ENCODE peak calls at places on chromosomes 11 and 22, in five cellular contexts. I is IMR-90, Q is GM12878, E is K562, Z is HepG2. T is an unnamed sample.

GRCh38 chr11:64767344-64768299 is 7.8 kb upstream of the PYGM start:
- DNase-seq in I (peak; percentile 60), Q (no peak), E (peak; percentile 47), Z (peak; percentile 67), T (no peak)

GRCh38 chr11:65672982-65673381 is 10.3 kb upstream of the RELA start:
- DNase-seq in I (no peak), Q (no peak), E (no peak), Z (no peak), T (no peak)

GRCh38 chr11:19447150-19447566 is 206.4 kb upstream of the E2F8 start:
- DNase-seq in I (peak; percentile 60), Q (no peak), E (no peak), Z (no peak), T (no peak)

GRCh38 chr22:48079505-48080295 is 1317.2 kb downstream of the TBC1D22A start:
- DNase-seq in I (no peak), Q (no peak), E (no peak), Z (no peak), T (no peak)

GRCh38 chr11:75771646-75772410 is 3.2 kb downstream of the DGAT2 start:
- DNase-seq in I (peak; percentile 85), Q (no peak), E (no peak), Z (no peak), T (peak; percentile 12)

GRCh38 chr11:1828542-1828941 is 6.2 kb upstream of the SYT8 start:
- DNase-seq in I (no peak), Q (no peak), E (no peak), Z (no peak), T (no peak)

GRCh38 chr11:43922295-43922648 is 20.2 kb upstream of the C11orf96 start:
- DNase-seq in I (peak; percentile 31), Q (no peak), E (no peak), Z (no peak), T (no peak)

GRCh38 chr11:1486054-1486825 is at the start of gene MOB2:
- DNase-seq in I (peak; percentile 4), Q (no peak), E (peak; percentile 33), Z (no peak), T (no peak)

GRCh38 chr11:128777369-128778011 is 83.6 kb downstream of the FLI1 start:
- DNase-seq in I (no peak), Q (no peak), E (no peak), Z (no peak), T (no peak)

GRCh38 chr11:2580444-2581050 is 119.2 kb downstream of the KCNQ1OT1 start:
- DNase-seq in I (no peak), Q (no peak), E (no peak), Z (no peak), T (no peak)

GRCh38 chr11:1864831-1865665 is 12.2 kb downstream of the LSP1 start:
- DNase-seq in I (no peak), Q (no peak), E (no peak), Z (no peak), T (no peak)

GRCh38 chr22:49527611-49528419 is 299.9 kb downstream of the BRD1 start:
- DNase-seq in I (no peak), Q (no peak), E (no peak), Z (no peak), T (no peak)

GRCh38 chr22:27875951-27876350 is 43.1 kb downstream of the PITPNB start:
- DNase-seq in I (no peak), Q (no peak), E (no peak), Z (no peak), T (no peak)

GRCh38 chr22:36453855-36454378 is 27.5 kb downstream of the TXN2 start:
- DNase-seq in I (no peak), Q (no peak), E (no peak), Z (no peak), T (no peak)

GRCh38 chr11:114745150-114745671 is 66.9 kb downstream of the NXPE2 start:
- DNase-seq in I (no peak), Q (no peak), E (no peak), Z (no peak), T (no peak)

GRCh38 chr11:114183041-114183511 is 113.1 kb upstream of the NNMT start:
- DNase-seq in I (no peak), Q (no peak), E (peak; percentile 29), Z (no peak), T (no peak)

GRCh38 chr22:19795617-19796008 is 35.0 kb downstream of the TBX1 start:
- DNase-seq in I (peak; percentile 34), Q (no peak), E (no peak), Z (no peak), T (no peak)

GRCh38 chr22:29946220-29946619 is 63.2 kb downstream of the MTMR3 start:
- DNase-seq in I (no peak), Q (no peak), E (peak; percentile 13), Z (no peak), T (no peak)

GRCh38 chr11:109845437-109845836 is 247.8 kb upstream of the ZC3H12C start:
- DNase-seq in I (no peak), Q (no peak), E (no peak), Z (no peak), T (no peak)

GRCh38 chr11:128208329-128209220 is 378.8 kb downstream of the ETS1 start:
- DNase-seq in I (peak; percentile 93), Q (no peak), E (no peak), Z (no peak), T (peak; percentile 18)

GRCh38 chr11:13949876-13950275 is 12.6 kb upstream of the SPON1 start:
- DNase-seq in I (no peak), Q (no peak), E (no peak), Z (no peak), T (no peak)

GRCh38 chr11:66291706-66292542 is at the start of gene TMEM151A:
- DNase-seq in I (no peak), Q (no peak), E (peak; percentile 35), Z (no peak), T (no peak)

GRCh38 chr11:122746050-122746478 is 90.5 kb downstream of the UBASH3B start:
- DNase-seq in I (no peak), Q (peak; percentile 87), E (no peak), Z (no peak), T (no peak)

GRCh38 chr11:19711911-19712280 is 741 bp upstream of the NAV2 start:
- DNase-seq in I (no peak), Q (no peak), E (peak; percentile 15), Z (no peak), T (no peak)

GRCh38 chr11:119888119-119888518 is 159.1 kb upstream of the NECTIN1 start:
- DNase-seq in I (no peak), Q (no peak), E (no peak), Z (no peak), T (no peak)

GRCh38 chr11:15216678-15217077 is 102.0 kb downstream of the INSC start:
- DNase-seq in I (no peak), Q (no peak), E (peak; percentile 43), Z (no peak), T (no peak)

GRCh38 chr11:2868604-2869526 is 16.7 kb downstream of the CDKN1C start:
- DNase-seq in I (no peak), Q (no peak), E (peak; percentile 40), Z (no peak), T (no peak)

GRCh38 chr11:35478411-35479139 is 46.8 kb downstream of the PAMR1 start:
- DNase-seq in I (no peak), Q (no peak), E (no peak), Z (no peak), T (no peak)

GRCh38 chr11:35473975-35474374 is 51.4 kb downstream of the PAMR1 start:
- DNase-seq in I (no peak), Q (no peak), E (no peak), Z (no peak), T (no peak)

GRCh38 chr11:35483131-35483800 is 42.1 kb downstream of the PAMR1 start:
- DNase-seq in I (peak; percentile 79), Q (no peak), E (no peak), Z (no peak), T (no peak)

GRCh38 chr11:35474677-35475076 is 50.7 kb downstream of the PAMR1 start:
- DNase-seq in I (no peak), Q (no peak), E (no peak), Z (no peak), T (no peak)

GRCh38 chr11:35477871-35478270 is 47.5 kb downstream of the PAMR1 start:
- DNase-seq in I (no peak), Q (no peak), E (no peak), Z (no peak), T (no peak)
- H3K4me3 ChIP-seq in I (no peak overlapping the region), Q (no peak overlapping the region), E (no peak overlapping the region), Z (no peak overlapping the region), T (no peak overlapping the region)

GRCh38 chr11:77082838-77083552 is 16.2 kb downstream of the CAPN5 start:
- DNase-seq in I (peak; percentile 38), Q (no peak), E (no peak), Z (no peak), T (no peak)
- TF ChIP-seq BHLHE40 in I (no peak), Q (no peak), E (no peak), Z (no peak), T (no peak)

GRCh38 chr22:42928969-42929837 is 72.1 kb upstream of the ARFGAP3 start:
- DNase-seq in I (no peak), Q (peak; percentile 61), E (no peak), Z (peak; percentile 73), T (no peak)
- H3K4me1 ChIP-seq in I (peaks cover 30% of the 10 kb centered on the region), Q (peaks cover 74% of the 10 kb centered on the region), E (peaks cover 15% of the 10 kb centered on the region), Z (peaks cover 80% of the 10 kb centered on the region), T (peaks cover 83% of the 10 kb centered on the region)

DNA sequence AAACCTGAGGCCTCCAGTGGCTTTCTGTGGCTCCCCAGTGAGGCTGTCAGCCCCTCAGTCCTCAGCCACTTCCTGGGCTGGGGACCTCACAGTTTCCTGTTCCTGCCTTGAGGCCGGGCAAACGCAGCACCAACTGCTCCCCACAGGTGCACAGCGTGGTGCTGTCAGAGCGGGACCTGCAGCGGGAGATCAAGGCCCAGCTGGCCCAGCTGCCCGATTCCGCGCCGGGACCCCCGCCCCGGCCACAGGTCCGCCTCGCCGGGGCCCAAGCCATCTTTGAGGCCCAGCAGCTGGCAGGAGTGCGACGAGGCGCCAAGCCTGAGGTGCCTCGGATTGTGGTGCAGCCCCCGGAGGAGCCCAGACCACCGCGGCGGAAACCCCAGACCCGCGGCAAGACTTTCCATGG is 5.4 kb downstream of the TBC1D10C start:
- DNase-seq in I (no peak), Q (no peak), E (no peak), Z (no peak), T (no peak)
- H3K4me3 ChIP-seq in I (no peak overlapping the region), Q (peak overlapping the region; percentile 48), E (no peak overlapping the region), Z (no peak overlapping the region), T (no peak overlapping the region)

DNA sequence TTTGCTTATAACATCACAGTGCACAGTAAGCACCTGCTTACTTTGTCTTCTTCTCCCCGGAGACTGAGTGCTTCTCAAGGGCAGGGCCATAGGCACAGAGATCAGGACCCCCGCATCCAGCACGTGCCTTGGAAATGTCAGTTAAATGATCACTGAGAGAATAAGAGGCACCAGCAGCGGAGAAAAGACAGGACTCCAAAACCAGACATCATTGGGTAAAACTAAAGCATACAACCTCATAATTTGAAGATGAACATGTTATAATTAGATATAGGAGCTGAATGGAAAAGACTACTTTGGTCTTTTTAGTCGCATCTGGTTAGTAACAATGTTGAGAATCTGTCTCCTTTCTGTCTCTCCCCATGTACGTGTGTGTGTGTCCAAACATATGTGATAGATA is 1279.9 kb downstream of the LRRC4C start:
- DNase-seq in I (no peak), Q (no peak), E (no peak), Z (no peak), T (no peak)
- TF ChIP-seq BHLHE40 in I (no peak), Q (no peak), E (no peak), Z (no peak), T (no peak)

GRCh38 chr11:384511-384910 is 9.5 kb upstream of the PKP3 start:
- DNase-seq in I (no peak), Q (no peak), E (no peak), Z (no peak), T (no peak)
- H3K4me1 ChIP-seq in I (no peaks in the 10 kb centered on the region), Q (no peaks in the 10 kb centered on the region), E (peaks cover 4% of the 10 kb centered on the region), Z (peaks cover 7% of the 10 kb centered on the region), T (no peaks in the 10 kb centered on the region)

GRCh38 chr11:26331911-26332571 is at the start of gene ANO3:
- DNase-seq in I (peak; percentile 73), Q (no peak), E (peak; percentile 56), Z (peak; percentile 67), T (peak; percentile 74)
- H3K4me3 ChIP-seq in I (no peak within 1 kb of the TSS), Q (no peak within 1 kb of the TSS), E (no peak within 1 kb of the TSS), Z (no peak within 1 kb of the TSS), T (peak within 1 kb of the TSS; percentile 28)

T was measured in A549.